ENCODE peak calls at places on chromosomes 11 and 22, in seven cellular contexts. L is mesendoderm, K is IMR-90, J is neuronal stem cell, D is H9, N is mesenchymal stem cell, T is H1. H is an unnamed sample.

GRCh38 chr11:113613619-113614018 is 92.5 kb downstream of the TMPRSS5 start:
- DNase-seq in T (no peak), K (no peak), D (no peak), L (no peak), N (no peak), J (no peak), H (no peak)

GRCh38 chr11:6681505-6681904 is 1.6 kb downstream of the MRPL17 start:
- DNase-seq in L (peak), D (no peak), K (no peak), J (no peak), T (no peak), N (peak), H (no peak)

GRCh38 chr11:75334976-75335375 is 16.5 kb downstream of the ARRB1 start:
- DNase-seq in L (peak), J (no peak), N (peak), T (no peak), D (peak), K (no peak), H (peak)

GRCh38 chr11:74870485-74870884 is 78.4 kb downstream of the XRRA1 start:
- DNase-seq in K (peak), J (no peak), N (peak), L (peak), T (no peak), D (no peak), H (peak)

GRCh38 chr22:38327805-38328204 is 10.6 kb upstream of the CSNK1E start:
- DNase-seq in D (no peak), J (no peak), K (peak), L (no peak), N (peak), T (no peak), H (no peak)

GRCh38 chr11:118851970-118852369 is 31.7 kb upstream of the CXCR5 start:
- DNase-seq in T (no peak), L (no peak), K (no peak), N (no peak), D (no peak), J (no peak), H (no peak)

GRCh38 chr11:70415642-70416395 is 17.5 kb downstream of the CTTN start:
- DNase-seq in L (no peak), K (peak), J (no peak), T (no peak), N (no peak), D (no peak), H (no peak)

GRCh38 chr11:114762437-114762836 is 84.1 kb downstream of the NXPE2 start:
- DNase-seq in T (peak), J (peak), L (peak), N (peak), K (peak), D (peak), H (peak)

GRCh38 chr22:17706451-17706900 is 67.8 kb downstream of the BID start:
- DNase-seq in N (peak), D (peak), K (peak), J (no peak), L (peak), T (no peak), H (peak)

GRCh38 chr11:57335343-57336110 is at the start of gene SSRP1:
- DNase-seq in L (peak), T (no peak), N (peak), K (peak), J (peak), D (peak), H (peak)

GRCh38 chr11:10785146-10785474 is 23.6 kb downstream of the EIF4G2 start:
- DNase-seq in D (no peak), J (no peak), K (no peak), N (no peak), L (peak), T (no peak), H (no peak)

GRCh38 chr11:70323811-70324210 is 53.3 kb downstream of the PPFIA1 start:
- DNase-seq in D (no peak), J (no peak), T (no peak), L (no peak), K (peak), N (peak), H (no peak)

GRCh38 chr11:86815726-86816125 is 15.4 kb downstream of the PRSS23 start:
- DNase-seq in D (no peak), K (no peak), J (no peak), T (no peak), L (no peak), N (no peak), H (no peak)

GRCh38 chr11:38791346-38791961 is 2193.4 kb upstream of the RAG2 start:
- DNase-seq in N (peak), J (peak), K (peak), L (peak), D (peak), T (peak), H (peak)

GRCh38 chr22:25661067-25661466 is 80.9 kb upstream of the MYO18B start:
- DNase-seq in J (no peak), L (no peak), T (no peak), N (no peak), K (no peak), D (no peak), H (no peak)

GRCh38 chr11:47306484-47306844 is 36.5 kb downstream of the MADD start:
- DNase-seq in L (no peak), T (no peak), K (no peak), J (no peak), N (no peak), D (no peak), H (no peak)

GRCh38 chr11:70246196-70246595 is 24.3 kb upstream of the PPFIA1 start:
- DNase-seq in N (peak), T (no peak), K (peak), J (no peak), L (no peak), D (no peak), H (no peak)

GRCh38 chr11:34915136-34916013 is 804 bp downstream of the APIP start:
- DNase-seq in J (no peak), L (no peak), D (no peak), T (no peak), K (peak), N (peak), H (no peak)

GRCh38 chr22:40009953-40010751 is 15.4 kb downstream of the FAM83F start:
- DNase-seq in K (no peak), T (no peak), D (no peak), N (no peak), J (no peak), L (no peak), H (no peak)

GRCh38 chr11:17457361-17458104 is 19.1 kb downstream of the ABCC8 start:
- DNase-seq in L (no peak), T (no peak), N (no peak), D (no peak), K (no peak), J (no peak), H (no peak)

GRCh38 chr11:36672815-36673450 is 74.9 kb upstream of the RAG2 start:
- DNase-seq in L (peak), J (no peak), K (peak), D (no peak), N (peak), T (no peak), H (no peak)

GRCh38 chr11:123168236-123168635 is 26.8 kb downstream of the CLMP start:
- DNase-seq in L (peak), N (peak), K (no peak), J (no peak), T (no peak), D (no peak), H (no peak)

GRCh38 chr22:46006379-46007002 is 29.5 kb upstream of the WNT7B start:
- DNase-seq in L (peak), T (peak), K (peak), D (peak), N (peak), J (peak), H (peak)

GRCh38 chr22:37559901-37560681 is at the start of gene CDC42EP1:
- DNase-seq in J (no peak), T (no peak), K (peak), D (peak), N (peak), L (peak), H (peak)

GRCh38 chr11:108768964-108769363 is 104.1 kb downstream of the DDX10 start:
- DNase-seq in J (no peak), D (no peak), T (no peak), K (no peak), L (no peak), N (no peak), H (no peak)

GRCh38 chr11:58286249-58286648 is 18.2 kb upstream of the OR10W1 start:
- DNase-seq in L (peak), T (no peak), D (peak), J (peak), K (peak), N (peak), H (peak)

GRCh38 chr11:131300304-131300703 is 70.1 kb upstream of the NTM start:
- DNase-seq in T (no peak), L (no peak), D (no peak), K (no peak), J (no peak), N (no peak), H (no peak)
- H3K23ac ChIP-seq in T (no peak), L (no peak), D (no peak), K (no peak), J (no peak), N (no peak), H (no peak)

GRCh38 chr11:64245401-64245796 is 1.3 kb downstream of the PPP1R14B start:
- DNase-seq in N (no peak), T (no peak), K (no peak), L (no peak), D (no peak), J (no peak), H (no peak)

GRCh38 chr11:64244966-64245365 is 1.8 kb downstream of the PPP1R14B start:
- DNase-seq in L (no peak), T (no peak), D (no peak), J (no peak), N (no peak), K (no peak), H (no peak)

GRCh38 chr11:64245797-64246623 is 733 bp downstream of the PPP1R14B start:
- DNase-seq in J (no peak), T (no peak), N (peak), K (peak), D (no peak), L (peak), H (peak)

GRCh38 chr11:64242920-64243854 is 2.3 kb downstream of the FKBP2 start:
- DNase-seq in J (no peak), N (no peak), T (no peak), K (no peak), D (no peak), L (no peak), H (no peak)

GRCh38 chr11:64244107-64244506 is 2.6 kb downstream of the PPP1R14B start:
- DNase-seq in J (no peak), T (no peak), N (no peak), K (no peak), L (no peak), D (no peak), H (no peak)
- H3K4me2 ChIP-seq in J (no peak), T (no peak), N (no peak), K (no peak), L (no peak), D (no peak), H (no peak)

GRCh38 chr22:35212996-35213395 is 44.3 kb upstream of the HMGXB4 start:
- DNase-seq in L (no peak), T (no peak), J (no peak), K (no peak), N (no peak), D (no peak), H (peak)
- H3K4ac ChIP-seq in L (no peak), T (no peak), J (no peak), K (no peak), N (no peak), D (no peak), H (no peak)

GRCh38 chr11:3231550-3231850 is 717 bp downstream of the MRGPRE start:
- DNase-seq in K (no peak), L (no peak), D (no peak), T (no peak), N (no peak), J (no peak), H (no peak)

GRCh38 chr11:3230636-3231549 is 1.3 kb downstream of the MRGPRE start:
- DNase-seq in J (no peak), T (no peak), N (no peak), D (no peak), K (no peak), L (no peak), H (no peak)

GRCh38 chr11:3229673-3230630 is 2.3 kb downstream of the MRGPRE start:
- DNase-seq in T (no peak), J (no peak), D (no peak), L (no peak), K (no peak), N (no peak), H (no peak)

GRCh38 chr11:3232956-3233355 is 739 bp upstream of the MRGPRE start:
- DNase-seq in D (no peak), J (no peak), L (no peak), N (no peak), K (no peak), T (no peak), H (no peak)

DNA sequence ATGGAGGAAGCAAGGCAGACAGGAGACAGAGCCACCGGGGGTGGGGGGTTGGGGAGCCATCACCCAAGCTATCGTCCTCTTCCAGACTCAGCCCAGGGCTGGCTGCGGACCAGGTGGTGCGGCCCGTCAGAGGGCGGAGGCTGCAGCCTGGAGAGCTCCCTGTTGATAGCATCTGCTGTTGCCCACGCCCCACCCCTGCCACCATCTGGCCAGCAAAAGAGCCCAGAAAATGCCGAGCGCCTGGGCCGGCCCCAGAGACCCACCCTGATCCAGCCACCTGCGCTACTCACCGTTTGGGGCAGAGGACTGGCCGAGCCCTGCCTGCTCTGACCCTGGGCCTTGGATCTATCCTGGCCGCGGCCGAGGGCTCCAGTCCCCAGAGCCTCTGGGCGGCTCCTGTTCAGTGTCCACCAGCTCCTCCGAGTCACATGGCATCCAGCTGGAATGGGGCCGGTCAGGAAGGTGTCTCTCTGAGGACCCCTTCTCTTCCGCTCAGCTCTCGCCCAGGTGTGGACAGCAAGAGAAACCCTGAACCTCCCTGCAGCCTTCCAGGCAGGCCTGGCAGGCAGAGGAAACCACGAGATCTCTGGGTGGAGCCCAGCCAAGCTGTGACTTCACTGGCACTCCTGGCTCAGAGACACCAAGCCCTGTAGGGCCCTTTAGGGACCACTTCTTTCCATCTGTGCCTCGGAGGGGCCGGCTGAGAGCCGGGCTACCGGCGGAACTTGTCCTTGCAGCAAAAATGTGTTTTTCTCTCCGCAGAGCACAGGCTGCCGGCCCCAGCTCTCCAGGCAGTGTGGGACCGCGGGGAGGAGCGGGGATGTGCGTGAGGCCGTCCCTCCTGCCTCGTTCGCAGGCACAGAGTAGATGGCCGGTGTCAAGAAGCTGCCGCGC is at the start of gene MRGPRE:
- DNase-seq in K (no peak), D (peak), T (no peak), J (no peak), N (no peak), L (no peak), H (no peak)
- H3K23ac ChIP-seq in K (no peak), D (no peak), T (no peak), J (peak), N (no peak), L (no peak), H (no peak)

DNA sequence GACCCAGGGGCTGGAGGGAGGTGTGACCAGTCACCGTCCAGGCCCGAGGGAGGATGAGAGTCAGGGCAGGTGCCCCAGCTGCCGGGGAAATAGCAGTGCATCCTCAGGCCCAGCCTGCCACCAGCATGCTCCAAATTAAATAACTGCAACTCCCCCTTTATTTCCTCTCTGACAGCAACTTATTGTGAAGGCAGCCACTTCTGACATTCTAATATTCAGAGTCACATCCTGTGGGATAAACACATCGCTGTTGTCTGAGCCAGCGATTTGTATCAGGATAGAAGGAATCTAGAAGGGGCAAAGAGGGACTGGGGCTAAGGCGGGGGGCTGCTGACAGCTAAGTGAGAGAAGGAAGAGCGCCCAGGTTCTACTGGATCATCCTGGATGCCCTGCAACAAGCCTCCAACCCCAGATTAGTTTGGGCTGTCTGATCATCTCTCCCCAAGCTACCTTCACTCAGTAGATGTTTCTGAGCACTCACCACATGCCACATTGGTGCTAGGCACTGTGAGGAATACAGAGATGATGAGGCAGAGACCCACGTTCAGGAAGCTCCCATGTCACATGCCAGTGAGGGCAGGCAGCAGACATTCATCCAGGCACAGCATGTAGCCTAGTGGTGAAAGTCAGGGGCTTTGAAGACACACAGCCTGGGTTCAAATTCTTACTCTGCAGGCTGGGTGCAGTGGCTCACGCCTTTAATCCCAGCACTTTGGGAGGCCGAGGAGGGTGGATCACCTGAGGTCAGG is 214.1 kb downstream of the BUD13 start:
- DNase-seq in N (peak), K (peak), J (no peak), D (no peak), T (no peak), L (no peak), H (no peak)
- H3K4me2 ChIP-seq in N (no peak), K (no peak), J (no peak), D (no peak), T (no peak), L (no peak), H (no peak)

GRCh38 chr11:2944530-2944929 is 15.3 kb upstream of the PHLDA2 start:
- DNase-seq in K (no peak), N (no peak), D (no peak), J (no peak), L (no peak), T (no peak), H (no peak)
- H3K4ac ChIP-seq in K (peak), N (no peak), D (no peak), J (no peak), L (no peak), T (no peak), H (no peak)

H was measured in trophoblast cell.